ENCODE peak calls at places on chromosomes 2 and 18, in four cellular contexts. F is HCT116, B is K562, Z is HepG2. O is an unnamed sample.
A peak's percentile ranks its signal among the peaks of the same experiment; 100 is the strongest.

GRCh38 chr2:215137741-215138340 is 585 bp downstream of the ABCA12 start:
- DNase-seq in Z (no peak), B (no peak), F (peak; percentile 43), O (no peak)

GRCh38 chr2:85318222-85319182 is 9.3 kb downstream of the TGOLN2 start:
- DNase-seq in Z (no peak), F (no peak), B (no peak), O (no peak)

GRCh38 chr2:72747344-72747743 is 78.5 kb downstream of the EXOC6B start:
- DNase-seq in F (no peak), Z (no peak), B (no peak), O (no peak)

GRCh38 chr2:147989809-147990403 is 30.6 kb downstream of the ORC4 start:
- DNase-seq in Z (peak; percentile 47), B (peak; percentile 39), F (peak; percentile 18), O (peak; percentile 28)

GRCh38 chr2:30935795-30936194 is 128.5 kb upstream of the CAPN13 start:
- DNase-seq in B (no peak), Z (no peak), F (no peak), O (no peak)

GRCh38 chr18:7856099-7856498 is 289.0 kb downstream of the PTPRM start:
- DNase-seq in B (no peak), Z (no peak), F (no peak), O (no peak)

GRCh38 chr2:102057502-102058292 is 65.9 kb downstream of the IL1R2 start:
- DNase-seq in Z (peak; percentile 98), B (no peak), F (no peak), O (no peak)

GRCh38 chr2:160227252-160227651 is 27.2 kb upstream of the ITGB6 start:
- DNase-seq in F (no peak), B (no peak), Z (no peak), O (no peak)

GRCh38 chr2:8094571-8094970 is 587.3 kb upstream of the ID2 start:
- DNase-seq in B (no peak), Z (no peak), F (no peak), O (no peak)

GRCh38 chr18:36929601-36930000 is 100.7 kb downstream of the KIAA1328 start:
- DNase-seq in F (no peak), B (no peak), Z (no peak), O (no peak)

GRCh38 chr2:203688798-203689197 is 17.6 kb upstream of the CD28 start:
- DNase-seq in Z (no peak), B (no peak), F (no peak), O (no peak)

GRCh38 chr2:106869512-106870276 is 16.3 kb downstream of the ST6GAL2 start:
- DNase-seq in Z (no peak), F (no peak), B (no peak), O (no peak)

GRCh38 chr2:211329421-211329820 is 773.0 kb downstream of the CPS1 start:
- DNase-seq in B (no peak), Z (no peak), F (no peak), O (no peak)

GRCh38 chr18:31684279-31685096 is at the start of gene B4GALT6:
- DNase-seq in F (no peak), B (peak; percentile 12), Z (no peak), O (no peak)

GRCh38 chr2:222561817-222562424 is 94.0 kb downstream of the FARSB start:
- DNase-seq in Z (peak; percentile 41), F (peak; percentile 39), B (peak; percentile 58), O (peak; percentile 43)

GRCh38 chr2:234681206-234681605 is 184.3 kb upstream of the ARL4C start:
- DNase-seq in B (no peak), F (no peak), Z (no peak), O (no peak)

GRCh38 chr2:200617089-200618050 is 31.6 kb downstream of the AOX1 start:
- DNase-seq in F (no peak), Z (no peak), B (no peak), O (no peak)

GRCh38 chr2:200703132-200703925 is 108.4 kb upstream of the BZW1 start:
- DNase-seq in Z (peak; percentile 77), B (peak; percentile 48), F (peak; percentile 68), O (peak; percentile 51)

GRCh38 chr2:58427572-58428285 is 186.6 kb upstream of the FANCL start:
- DNase-seq in B (peak; percentile 10), F (no peak), Z (peak; percentile 12), O (no peak)

GRCh38 chr2:119960821-119961220 is 52.1 kb upstream of the EPB41L5 start:
- DNase-seq in F (no peak), B (no peak), Z (no peak), O (no peak)

GRCh38 chr2:54680397-54681032 is 42.9 kb upstream of the EML6 start:
- DNase-seq in B (no peak), Z (no peak), F (no peak), O (no peak)

GRCh38 chr2:160666019-160666676 is 172.5 kb upstream of the RBMS1 start:
- DNase-seq in Z (peak; percentile 46), B (no peak), F (peak; percentile 77), O (peak; percentile 95)

GRCh38 chr18:8293184-8293583 is 316.1 kb upstream of the RAB12 start:
- DNase-seq in B (no peak), F (no peak), Z (no peak), O (no peak)

GRCh38 chr2:66587216-66587615 is 152.3 kb downstream of the MEIS1 start:
- DNase-seq in Z (peak; percentile 52), B (peak; percentile 40), F (no peak), O (no peak)

GRCh38 chr2:43977677-43978076 is 18.1 kb downstream of the LRPPRC start:
- DNase-seq in B (no peak), F (no peak), Z (no peak), O (no peak)

GRCh38 chr18:58473071-58473470 is 155.8 kb downstream of the ALPK2 start:
- DNase-seq in B (no peak), Z (no peak), F (no peak), O (no peak)

GRCh38 chr2:33056170-33056569 is 109.4 kb downstream of the LTBP1 start:
- DNase-seq in B (no peak), Z (no peak), F (no peak), O (no peak)
- TF ChIP-seq TCF7L2 in B (no peak), Z (no peak), F (no peak), O (no peak)

GRCh38 chr2:180983468-180984388 is 3.3 kb downstream of the UBE2E3 start:
- DNase-seq in F (peak; percentile 39), B (peak; percentile 64), Z (peak; percentile 77), O (no peak)
- TF ChIP-seq REST in F (no peak), B (no peak), Z (no peak), O (no peak)

GRCh38 chr2:162838141-162838500 is 446 bp downstream of the KCNH7 start:
- DNase-seq in Z (no peak), B (no peak), F (no peak), O (no peak)

GRCh38 chr2:162839419-162839818 is 852 bp upstream of the KCNH7 start:
- DNase-seq in F (no peak), B (no peak), Z (no peak), O (no peak)

GRCh38 chr2:162840598-162841246 is 2.2 kb upstream of the KCNH7 start:
- DNase-seq in F (peak; percentile 18), B (peak; percentile 58), Z (peak; percentile 70), O (no peak)
- TF ChIP-seq TCF7L2 in F (no peak), B (no peak), Z (no peak), O (no peak)

DNA sequence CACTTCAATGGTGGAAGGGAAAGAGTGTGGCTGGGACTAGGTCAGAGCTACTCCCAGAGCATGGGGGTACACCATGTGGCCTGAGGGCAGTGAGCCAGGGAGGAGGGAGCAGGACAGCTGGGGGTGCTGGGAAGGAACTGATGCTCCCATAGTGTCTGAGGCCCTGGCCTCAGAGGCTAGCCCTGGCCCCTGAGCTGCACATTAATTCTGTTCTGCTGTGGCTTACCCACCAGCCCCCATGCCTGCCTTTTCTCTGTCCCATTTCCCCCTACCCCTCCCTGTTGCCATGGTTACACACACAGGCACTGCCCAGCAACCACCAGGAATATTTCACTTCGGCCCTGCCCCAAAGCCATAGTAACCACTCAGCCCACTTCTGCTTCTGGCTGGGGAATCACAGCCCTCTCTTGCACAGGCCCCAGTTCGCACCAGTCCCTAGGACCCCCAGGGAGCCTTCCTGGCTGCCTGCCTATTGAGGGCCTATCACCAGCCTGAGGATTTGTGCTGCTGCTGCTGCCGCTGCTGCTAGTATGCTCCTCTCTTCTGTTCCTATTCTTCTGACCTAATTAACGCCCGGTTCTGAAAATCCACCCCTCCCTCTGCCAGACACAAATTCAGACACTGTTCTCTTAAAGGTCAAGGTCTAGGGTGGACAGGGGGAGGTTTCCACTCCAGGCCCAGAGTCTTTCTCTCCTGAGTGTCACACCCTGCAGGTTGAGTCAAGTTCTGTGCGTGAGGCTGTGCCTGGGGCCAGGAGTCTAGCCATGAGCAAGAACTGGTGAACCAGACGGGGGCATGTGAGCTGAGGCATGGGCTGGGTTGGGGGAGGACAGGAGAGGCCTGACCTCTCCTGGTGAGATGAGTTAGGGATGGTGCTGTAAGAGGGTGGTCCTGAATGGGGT is 87.1 kb upstream of the MCFD2 start:
- DNase-seq in Z (no peak), B (no peak), F (no peak), O (no peak)
- TF ChIP-seq REST in Z (no peak), B (no peak), F (no peak), O (no peak)

GRCh38 chr2:188975497-188976102 is 1.4 kb downstream of the COL3A1 start:
- DNase-seq in B (peak; percentile 1), Z (no peak), F (no peak), O (no peak)
- TF ChIP-seq TCF7L2 in B (no peak), Z (no peak), F (no peak), O (no peak)

DNA sequence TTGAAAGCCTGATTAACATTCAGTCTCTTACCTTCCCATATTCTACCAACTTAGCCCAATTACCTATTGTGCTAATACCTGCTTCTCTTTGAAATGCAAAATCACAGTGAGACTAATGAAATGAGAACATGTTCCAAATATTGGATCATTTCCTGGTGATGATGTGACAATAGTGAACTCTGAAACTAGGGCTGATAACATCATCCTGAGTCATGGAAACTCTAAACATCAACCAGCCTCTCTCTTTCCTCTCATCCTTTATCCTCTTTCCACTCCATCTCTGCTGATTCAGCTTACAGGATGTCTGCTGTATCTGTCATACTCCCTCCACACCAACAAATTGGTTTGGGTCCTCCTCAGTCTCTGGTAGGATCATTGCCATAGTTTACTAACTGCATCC is 98.8 kb upstream of the NCKAP5 start:
- DNase-seq in F (no peak), Z (no peak), B (no peak), O (no peak)
- TF ChIP-seq REST in F (no peak), Z (no peak), B (no peak), O (no peak)

DNA sequence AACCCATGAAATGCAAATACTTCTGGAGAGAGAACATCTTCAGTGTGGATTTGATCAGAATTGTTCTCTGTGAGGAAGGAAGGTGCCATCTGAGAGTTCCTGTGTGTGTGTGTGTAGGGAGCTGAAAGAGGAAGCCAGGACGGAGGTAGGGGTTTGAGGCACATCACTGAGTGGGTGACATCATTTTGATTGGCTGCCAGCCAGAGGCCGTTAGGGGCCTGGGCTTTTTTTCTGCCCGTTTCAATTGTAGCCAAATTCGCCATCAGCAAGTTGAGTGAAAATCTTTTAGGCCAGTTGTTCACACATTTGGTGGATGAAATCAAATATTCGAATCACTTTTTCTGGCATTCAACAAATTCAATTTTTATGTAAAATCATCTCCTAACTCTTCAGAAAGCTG is 48.9 kb downstream of the TSN start:
- DNase-seq in Z (no peak), B (peak; percentile 30), F (no peak), O (no peak)
- TF ChIP-seq TCF7L2 in Z (no peak), B (no peak), F (no peak), O (no peak)

GRCh38 chr18:79687806-79688205 is 8.2 kb downstream of the CTDP1 start:
- DNase-seq in Z (no peak), F (no peak), B (no peak), O (no peak)
- TF ChIP-seq REST in Z (no peak), F (no peak), B (no peak), O (no peak)

GRCh38 chr2:27322766-27323591 is at the start of gene MPV17:
- DNase-seq in Z (peak; percentile 96), F (peak; percentile 88), B (peak; percentile 96), O (peak; percentile 80)
- TF ChIP-seq TCF7L2 in Z (no peak), F (no peak), B (no peak), O (no peak)